ENCODE peak calls at places on chromosome 17, in nine cellular contexts. A is cardiac muscle cell, N is AG04450, X is adrenal gland, U is uterus, Y is GM12878, K is fibroblast of the aortic adventitia, W is left lung, R is stomach. F is an unnamed sample.

GRCh38 chr17:73292031-73292531 is 19.7 kb downstream of the CDC42EP4 start:
- DNase-seq in N (no peak), A (no peak), Y (no peak), R (peak), W (no peak), K (peak), X (peak), U (no peak), F (no peak)

GRCh38 chr17:41382396-41382795 is 290 bp upstream of the KRT34 start:
- DNase-seq in R (no peak), U (no peak), Y (no peak), W (no peak), X (no peak), N (no peak), A (no peak), K (peak), F (no peak)

GRCh38 chr17:77141846-77142449 is 1.2 kb downstream of the SEC14L1 start:
- DNase-seq in K (no peak), U (no peak), N (no peak), A (no peak), Y (no peak), W (no peak), R (no peak), X (no peak), F (no peak)

GRCh38 chr17:82536220-82537201 is 17.0 kb downstream of the FOXK2 start:
- DNase-seq in U (peak), R (peak), W (peak), N (peak), K (peak), A (peak), Y (no peak), X (peak), F (peak)

GRCh38 chr17:915416-916201 is 64.0 kb downstream of the NXN start:
- DNase-seq in Y (no peak), W (no peak), U (peak), N (no peak), X (no peak), K (peak), A (peak), R (no peak), F (peak)

GRCh38 chr17:68656666-68657065 is 55.5 kb upstream of the FAM20A start:
- DNase-seq in X (no peak), U (no peak), W (no peak), Y (no peak), K (no peak), N (no peak), A (no peak), R (no peak), F (no peak)

GRCh38 chr17:9907883-9908648 is 3.0 kb upstream of the RCVRN start:
- DNase-seq in K (no peak), A (no peak), R (no peak), Y (no peak), X (no peak), N (peak), U (no peak), W (no peak), F (no peak)

GRCh38 chr17:39529455-39529854 is 68.2 kb downstream of the CDK12 start:
- DNase-seq in X (no peak), R (no peak), U (no peak), A (no peak), K (no peak), Y (no peak), N (no peak), W (no peak), F (no peak)

GRCh38 chr17:39754958-39755549 is 17.3 kb downstream of the GRB7 start:
- DNase-seq in N (no peak), R (no peak), K (no peak), X (peak), Y (no peak), W (no peak), A (no peak), U (no peak), F (no peak)

GRCh38 chr17:16909887-16910286 is 62.0 kb downstream of the TNFRSF13B start:
- DNase-seq in Y (no peak), X (peak), N (no peak), U (no peak), W (no peak), A (no peak), R (no peak), K (no peak), F (peak)

DNA sequence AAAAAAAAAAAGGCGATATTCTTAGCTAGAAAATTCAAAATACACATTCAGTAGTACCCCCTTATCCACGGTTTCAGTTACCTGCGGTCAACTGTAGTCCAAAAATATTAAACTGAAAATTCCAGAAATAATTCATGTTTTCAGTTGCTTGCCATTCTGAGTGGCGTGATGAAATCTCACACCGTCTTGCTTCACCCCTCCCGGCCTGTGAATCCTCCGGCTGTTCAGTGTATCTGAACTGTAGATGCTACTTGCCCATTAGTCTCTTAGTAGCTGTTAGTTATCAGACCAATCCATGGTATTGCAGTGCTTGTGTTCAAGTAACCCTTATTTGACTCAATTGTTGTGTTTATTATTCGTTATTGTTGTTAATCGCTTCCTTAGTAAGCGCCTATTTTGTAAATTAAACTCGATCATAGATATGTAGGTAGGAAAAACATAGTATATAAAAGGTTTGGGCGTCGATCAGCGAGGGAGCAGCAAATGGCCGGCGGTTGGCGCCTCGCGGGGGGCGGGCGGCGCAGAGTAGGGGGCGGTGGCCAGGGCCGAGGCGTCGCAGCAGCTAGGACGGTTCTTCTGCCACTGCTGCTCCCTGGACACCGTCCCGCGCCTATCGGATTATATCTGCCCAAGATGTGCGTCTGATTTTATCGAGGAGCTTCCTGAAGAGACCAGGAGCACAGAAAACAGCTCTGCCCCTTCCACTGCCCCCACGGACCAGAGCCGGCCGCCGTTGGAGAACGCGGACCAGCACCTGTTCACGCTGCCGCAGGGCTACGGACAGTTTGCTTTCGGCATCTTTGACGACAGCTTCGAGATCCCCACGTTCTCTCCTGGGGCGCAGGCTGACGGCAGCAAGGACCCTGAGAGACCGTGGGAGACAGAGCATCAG is 39.8 kb upstream of the AKAP1 start:
- DNase-seq in N (no peak), W (no peak), Y (no peak), R (no peak), A (no peak), K (no peak), U (no peak), X (no peak), F (no peak)
- H3K4me3 ChIP-seq in N (peak), W (peak), Y (no peak), R (peak), A (no peak), K (no peak), U (peak), X (no peak), F (peak)

GRCh38 chr17:27389542-27390140 is 66.6 kb upstream of the KSR1 start:
- DNase-seq in N (no peak), W (no peak), R (no peak), U (no peak), K (no peak), X (no peak), A (no peak), Y (no peak), F (no peak)
- TF ChIP-seq CTCF in N (no peak), W (no peak), R (no peak), U (no peak), K (no peak), X (no peak), A (no peak), Y (no peak), F (no peak)

DNA sequence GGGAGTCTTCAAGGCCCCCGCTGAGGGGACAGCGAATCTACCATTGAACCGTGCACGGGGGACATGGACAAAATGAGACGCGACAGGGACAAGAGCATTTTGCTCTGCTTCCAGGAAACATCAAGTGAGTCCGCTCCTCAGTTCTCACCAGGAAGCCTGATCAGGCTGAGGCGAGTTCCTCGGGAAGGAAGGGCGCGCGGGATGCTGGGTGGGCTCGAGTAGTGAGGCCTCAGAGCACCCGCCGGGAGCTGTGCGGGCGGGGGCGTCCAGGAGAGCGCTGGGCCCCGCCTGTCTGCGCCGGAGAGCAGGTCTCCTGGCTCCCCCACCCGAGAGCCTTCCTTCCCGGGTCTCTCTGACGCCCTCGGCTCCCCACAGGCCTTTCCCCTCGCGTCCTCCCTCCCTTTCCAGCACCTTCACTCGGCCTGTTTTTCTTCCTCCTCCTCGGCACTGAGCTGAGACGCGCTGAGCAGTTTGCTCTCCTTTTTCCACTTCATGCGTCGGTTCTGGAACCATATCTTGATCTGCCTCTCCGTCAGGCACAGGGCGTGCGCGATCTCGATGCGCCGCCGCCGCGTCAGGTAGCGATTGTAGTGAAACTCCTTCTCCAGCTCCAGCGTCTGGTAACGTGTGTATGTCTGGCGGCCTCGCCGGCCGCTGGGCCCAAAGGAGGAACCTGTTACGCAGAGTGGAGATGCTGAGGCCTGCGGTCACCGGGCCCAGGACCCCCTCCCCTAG is 2.6 kb upstream of the HOXB5 start:
- DNase-seq in W (no peak), Y (no peak), K (no peak), R (no peak), X (peak), N (no peak), U (no peak), A (no peak), F (no peak)
- H3K4me3 ChIP-seq in W (peak), Y (no peak), K (peak), R (peak), X (no peak), N (peak), U (no peak), A (no peak), F (no peak)

DNA sequence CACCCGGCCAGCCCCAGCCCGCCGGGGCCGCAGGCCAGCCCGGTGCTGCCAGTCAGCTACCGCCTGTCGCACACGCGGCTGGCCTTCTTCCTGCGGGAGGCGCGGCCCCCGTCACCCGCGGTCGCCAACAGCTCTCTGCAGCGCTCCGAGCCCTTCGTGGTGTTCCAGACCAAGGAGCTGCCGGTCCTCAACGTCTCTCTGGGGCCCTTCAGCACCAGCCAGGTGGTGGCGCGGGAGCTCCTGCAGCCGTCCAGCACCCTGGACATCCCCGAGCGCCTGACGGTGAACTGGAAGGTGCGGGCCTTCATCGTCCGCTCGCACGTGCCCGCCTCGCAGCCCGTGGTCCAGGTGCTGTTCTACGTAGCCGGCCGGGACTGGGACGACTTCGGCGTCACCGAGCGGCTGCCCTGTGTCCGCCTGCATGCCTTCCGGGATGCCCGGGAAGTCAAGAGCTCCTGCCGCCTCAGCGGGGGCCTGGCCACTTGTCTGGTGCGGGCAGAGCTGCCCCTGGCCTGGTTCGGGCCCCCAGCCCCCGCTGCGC is 46.8 kb downstream of the TMEM132E start:
- DNase-seq in N (no peak), X (no peak), K (no peak), A (no peak), W (no peak), R (no peak), U (no peak), Y (no peak), F (no peak)
- TF ChIP-seq CTCF in N (no peak), X (no peak), K (no peak), A (no peak), W (no peak), R (no peak), U (no peak), Y (no peak), F (no peak)

DNA sequence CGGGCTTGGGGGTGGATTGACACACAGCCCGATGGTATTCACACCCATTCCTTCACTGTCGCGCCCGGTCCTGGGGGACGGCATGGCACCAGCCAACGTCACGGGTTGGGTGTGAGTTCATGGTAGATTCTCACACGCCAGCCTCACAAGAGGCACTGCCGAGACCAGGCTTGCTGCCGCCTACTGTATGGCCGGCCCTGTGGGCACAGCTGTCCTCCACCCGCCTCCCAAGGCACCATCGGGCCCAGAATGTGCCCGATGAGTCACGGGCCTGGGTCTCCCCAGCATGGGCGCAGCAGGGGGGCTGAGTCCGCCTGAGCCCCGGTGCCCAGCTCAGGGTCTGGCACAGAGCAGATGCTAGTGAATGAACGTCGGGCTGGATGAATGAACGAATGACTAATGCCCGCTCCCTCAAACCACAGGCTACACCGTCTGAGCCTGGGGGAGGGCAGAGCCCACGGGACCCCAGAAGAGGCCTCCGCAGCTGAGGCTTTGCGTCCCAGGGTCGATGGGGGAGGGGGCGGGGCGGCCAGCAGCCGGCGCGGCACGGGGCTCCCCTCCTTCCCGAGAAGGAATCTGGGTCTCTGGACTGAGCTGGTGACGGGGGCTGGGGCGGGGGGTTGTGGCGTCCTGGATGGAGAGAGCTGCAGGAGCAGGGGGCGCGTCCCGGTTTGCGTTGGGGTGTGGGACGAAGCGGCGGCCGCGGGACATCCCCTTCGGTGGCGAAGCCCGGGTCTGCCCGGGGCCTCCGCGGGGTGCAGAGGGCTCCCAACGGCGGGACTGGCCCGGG is 829 bp downstream of the PITPNM3 start:
- DNase-seq in R (peak), A (no peak), Y (no peak), K (peak), N (no peak), W (no peak), U (no peak), X (peak), F (no peak)
- H3K4me3 ChIP-seq in R (peak), A (peak), Y (no peak), K (peak), N (peak), W (peak), U (peak), X (peak), F (peak)

GRCh38 chr17:2980904-2981246 is 82.5 kb downstream of the OR1D5 start:
- DNase-seq in W (peak), N (no peak), K (no peak), A (no peak), R (no peak), U (no peak), X (peak), Y (no peak), F (no peak)

GRCh38 chr17:2981325-2981724 is 82.1 kb downstream of the OR1D5 start:
- DNase-seq in K (no peak), Y (no peak), X (peak), R (no peak), U (no peak), N (no peak), W (peak), A (no peak), F (no peak)

GRCh38 chr17:2986925-2987324 is 76.5 kb downstream of the OR1D5 start:
- DNase-seq in Y (no peak), X (no peak), A (no peak), U (no peak), K (no peak), N (no peak), R (no peak), W (peak), F (no peak)

GRCh38 chr17:2980211-2980903 is 83.0 kb downstream of the OR1D5 start:
- DNase-seq in Y (no peak), R (no peak), N (no peak), A (no peak), X (no peak), W (peak), U (no peak), K (no peak), F (no peak)

DNA sequence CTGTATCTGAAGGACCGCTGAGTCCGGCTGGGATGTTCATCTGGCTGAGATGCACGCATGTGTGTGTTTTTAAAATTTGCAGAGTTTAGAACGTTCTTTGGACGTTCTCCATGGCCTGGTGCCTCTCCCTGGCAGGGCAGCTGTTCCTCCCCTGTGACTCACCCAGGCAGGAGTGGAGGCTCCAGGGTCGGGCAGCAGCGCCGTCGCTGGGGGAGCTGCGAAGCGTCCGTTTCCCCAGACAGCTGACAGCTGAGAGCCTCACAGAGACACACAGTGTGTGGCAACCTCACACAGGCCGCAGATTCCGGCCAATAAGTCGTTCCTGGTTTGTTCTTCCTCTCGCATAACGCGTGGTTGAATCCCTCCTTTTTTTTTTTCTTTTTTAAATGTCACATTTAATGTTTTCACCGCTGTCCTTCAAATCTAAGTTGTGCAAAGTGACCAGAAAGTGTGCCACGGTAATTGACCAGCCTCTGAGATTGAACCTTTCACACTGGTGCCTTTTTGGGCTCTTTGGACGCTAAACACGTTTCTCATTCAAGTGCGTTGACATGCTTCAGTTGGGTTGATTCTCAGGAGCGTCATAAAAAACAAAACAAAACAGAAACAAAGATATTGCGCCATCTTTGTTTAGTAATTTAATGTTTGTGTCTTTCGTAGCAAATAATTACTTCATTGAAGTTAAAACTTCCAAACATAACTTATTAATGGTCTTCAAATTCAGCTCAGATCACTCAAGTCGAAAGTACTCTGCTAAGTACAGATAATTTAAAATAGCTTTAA is 80.4 kb downstream of the OR1D5 start:
- DNase-seq in K (peak), X (peak), U (peak), N (peak), A (no peak), R (no peak), W (peak), Y (no peak), F (no peak)
- TF ChIP-seq CTCF in K (peak), X (peak), U (peak), N (peak), A (peak), R (no peak), W (no peak), Y (no peak), F (no peak)

GRCh38 chr17:45223541-45224528 is 2.1 kb downstream of the FMNL1 start:
- DNase-seq in W (peak), Y (no peak), N (no peak), X (no peak), U (no peak), K (no peak), A (no peak), R (no peak), F (no peak)

GRCh38 chr17:45225964-45226530 is 4.4 kb downstream of the FMNL1 start:
- DNase-seq in X (peak), N (no peak), K (no peak), U (peak), R (peak), A (no peak), Y (peak), W (peak), F (no peak)

GRCh38 chr17:45225051-45225700 is 3.5 kb downstream of the FMNL1 start:
- DNase-seq in U (no peak), X (no peak), R (no peak), K (no peak), A (no peak), Y (no peak), N (no peak), W (peak), F (no peak)

GRCh38 chr17:45222994-45223540 is 1.4 kb downstream of the FMNL1 start:
- DNase-seq in N (no peak), U (no peak), W (peak), K (no peak), Y (no peak), R (no peak), X (no peak), A (no peak), F (no peak)

GRCh38 chr17:45224671-45225050 is 3.0 kb downstream of the FMNL1 start:
- DNase-seq in W (peak), R (no peak), K (no peak), X (no peak), N (no peak), A (no peak), Y (no peak), U (no peak), F (no peak)
- H3K4me3 ChIP-seq in W (peak), R (peak), K (no peak), X (no peak), N (no peak), A (no peak), Y (peak), U (no peak), F (no peak)

F was measured in A673.